ENCODE peak calls at places on chromosomes 12 and 14, in six cellular contexts. E, Q, M, V, Z and T are unnamed samples.

GRCh38 chr12:111193977-111194702 is 174.8 kb downstream of the PHETA1 start:
- DNase-seq in E (no peak), Q (no peak), M (no peak), V (no peak), Z (no peak), T (no peak)

GRCh38 chr12:88706286-88706685 is 126.0 kb upstream of the KITLG start:
- DNase-seq in E (no peak), Q (no peak), M (no peak), V (no peak), Z (peak), T (no peak)

GRCh38 chr12:70645494-70646317 is 8.5 kb upstream of the PTPRB start:
- DNase-seq in E (peak), Q (peak), M (peak), V (no peak), Z (peak), T (no peak)

GRCh38 chr14:76352639-76353281 is 23.2 kb upstream of the ESRRB start:
- DNase-seq in E (no peak), Q (peak), M (peak), V (peak), Z (peak), T (peak)

GRCh38 chr12:96398422-96399080 is 1.7 kb downstream of the CDK17 start:
- DNase-seq in E (no peak), Q (no peak), M (no peak), V (no peak), Z (peak), T (no peak)

GRCh38 chr12:124394462-124395128 is 99.7 kb downstream of the RFLNA start:
- DNase-seq in E (no peak), Q (no peak), M (peak), V (no peak), Z (no peak), T (no peak)

GRCh38 chr12:82673698-82674097 is 13.0 kb upstream of the TMTC2 start:
- DNase-seq in E (no peak), Q (no peak), M (no peak), V (no peak), Z (no peak), T (no peak)

GRCh38 chr12:110367209-110367864 is 36.2 kb downstream of the ANAPC7 start:
- DNase-seq in E (no peak), Q (no peak), M (no peak), V (no peak), Z (no peak), T (no peak)

GRCh38 chr14:55272415-55272786 is 1.2 kb downstream of the FBXO34 start:
- DNase-seq in E (no peak), Q (no peak), M (no peak), V (no peak), Z (no peak), T (no peak)

GRCh38 chr14:76391981-76392690 is 16.2 kb downstream of the ESRRB start:
- DNase-seq in E (no peak), Q (no peak), M (no peak), V (no peak), Z (no peak), T (no peak)

GRCh38 chr12:105454688-105455087 is 124.2 kb downstream of the C12orf75 start:
- DNase-seq in E (no peak), Q (no peak), M (no peak), V (no peak), Z (no peak), T (no peak)

GRCh38 chr12:52670961-52671360 is 9.2 kb downstream of the KRT1 start:
- DNase-seq in E (no peak), Q (no peak), M (no peak), V (no peak), Z (no peak), T (no peak)

GRCh38 chr14:20327005-20327869 is 5.8 kb downstream of the CCNB1IP1 start:
- DNase-seq in E (peak), Q (no peak), M (peak), V (peak), Z (peak), T (peak)

GRCh38 chr14:63508033-63508432 is 35.1 kb downstream of the PPP2R5E start:
- DNase-seq in E (no peak), Q (no peak), M (no peak), V (no peak), Z (no peak), T (no peak)

GRCh38 chr12:111216387-111217159 is 152.3 kb downstream of the PHETA1 start:
- DNase-seq in E (no peak), Q (no peak), M (no peak), V (no peak), Z (no peak), T (peak)

GRCh38 chr14:39203659-39204606 is 28.9 kb downstream of the PNN start:
- DNase-seq in E (peak), Q (peak), M (peak), V (no peak), Z (no peak), T (no peak)
- TF ChIP-seq MAX in E (no peak), Q (no peak), M (peak), V (no peak), Z (no peak), T (no peak)

GRCh38 chr12:48813464-48814312 is 4.6 kb upstream of the CACNB3 start:
- DNase-seq in E (no peak), Q (no peak), M (no peak), V (no peak), Z (no peak), T (no peak)

GRCh38 chr12:48814313-48815280 is 3.7 kb upstream of the CACNB3 start:
- DNase-seq in E (peak), Q (peak), M (peak), V (peak), Z (peak), T (peak)

GRCh38 chr12:48817957-48818830 is at the start of gene CACNB3:
- DNase-seq in E (no peak), Q (peak), M (peak), V (no peak), Z (peak), T (peak)

GRCh38 chr12:48816148-48816854 is 2.0 kb upstream of the CACNB3 start:
- DNase-seq in E (no peak), Q (no peak), M (no peak), V (no peak), Z (no peak), T (no peak)

GRCh38 chr12:48815281-48816110 is 2.8 kb upstream of the CACNB3 start:
- DNase-seq in E (peak), Q (peak), M (peak), V (no peak), Z (peak), T (peak)
- TF ChIP-seq POLR2A in E (peak), Q (peak), M (peak), V (no peak), Z (peak), T (peak)

DNA sequence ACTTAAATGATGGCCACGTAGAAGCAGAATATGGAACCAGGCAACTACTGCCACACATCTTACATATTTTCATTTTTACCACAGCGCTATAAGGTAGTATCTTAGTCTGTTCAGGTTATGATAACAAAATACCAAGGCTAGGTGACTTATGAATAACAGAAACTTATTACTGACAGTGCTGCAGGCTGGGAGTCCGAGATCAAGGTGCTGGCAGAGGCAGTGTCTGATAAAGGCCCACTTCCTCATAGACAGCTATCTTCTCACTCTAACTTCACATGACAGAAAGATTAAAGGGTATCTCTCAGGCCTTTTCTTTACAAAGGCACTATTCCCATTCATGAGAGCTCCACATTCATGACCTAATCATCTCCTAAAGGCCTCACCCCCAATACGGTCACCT is 59.7 kb upstream of the MDM1 start:
- DNase-seq in E (no peak), Q (no peak), M (no peak), V (no peak), Z (no peak), T (no peak)
- TF ChIP-seq CTCF in E (no peak), Q (no peak), M (no peak), V (no peak), Z (no peak), T (no peak)

GRCh38 chr12:66235626-66236281 is 46.7 kb downstream of the IRAK3 start:
- DNase-seq in E (no peak), Q (no peak), M (peak), V (no peak), Z (peak), T (peak)
- TF ChIP-seq MAX in E (no peak), Q (no peak), M (no peak), V (no peak), Z (no peak), T (no peak)

GRCh38 chr12:56040963-56041578 is 647 bp upstream of the RPS26 start:
- DNase-seq in E (no peak), Q (no peak), M (no peak), V (no peak), Z (no peak), T (no peak)

GRCh38 chr12:56042430-56043203 is 899 bp downstream of the RPS26 start:
- DNase-seq in E (no peak), Q (no peak), M (no peak), V (no peak), Z (no peak), T (no peak)

GRCh38 chr12:56040151-56040550 is 1.6 kb upstream of the RPS26 start:
- DNase-seq in E (no peak), Q (no peak), M (no peak), V (no peak), Z (no peak), T (no peak)

GRCh38 chr12:56038022-56038665 is 3.6 kb upstream of the RPS26 start:
- DNase-seq in E (no peak), Q (no peak), M (no peak), V (no peak), Z (no peak), T (no peak)

GRCh38 chr12:56041579-56042429 is at the start of gene RPS26:
- DNase-seq in E (peak), Q (peak), M (peak), V (peak), Z (peak), T (peak)
- TF ChIP-seq POLR2A in E (peak), Q (peak), M (peak), V (peak), Z (peak), T (peak)

GRCh38 chr14:92962031-92962830 is 39.3 kb downstream of the CHGA start:
- DNase-seq in E (no peak), Q (no peak), M (no peak), V (no peak), Z (no peak), T (no peak)
- TF ChIP-seq CTCF in E (no peak), Q (no peak), M (no peak), V (no peak), Z (no peak), T (no peak)

GRCh38 chr14:92503756-92504491 is 9.7 kb upstream of the RIN3 start:
- DNase-seq in E (peak), Q (no peak), M (peak), V (no peak), Z (peak), T (no peak)
- TF ChIP-seq MAX in E (no peak), Q (no peak), M (peak), V (no peak), Z (no peak), T (no peak)